ENCODE peak calls at places on chromosomes 1 and 21, in six cellular contexts. One of them, this sample, is unnamed.

GRCh38 chr1:236163460-236164153 is 21.3 kb downstream of the GPR137B start:
- ATAC-seq in HepG2: no peak
- ATAC-seq in HCT116: no peak
- ATAC-seq in upper lobe of left lung: no peak
- ATAC-seq in K562: no peak
- ATAC-seq in GM12878: no peak
- ATAC-seq in this sample: no peak

GRCh38 chr1:192763243-192763642 is 45.6 kb upstream of the RGS2 start:
- ATAC-seq in HepG2: no peak
- ATAC-seq in HCT116: no peak
- ATAC-seq in upper lobe of left lung: no peak
- ATAC-seq in K562: no peak
- ATAC-seq in GM12878: no peak
- ATAC-seq in this sample: no peak

GRCh38 chr1:94729287-94729686 is 90.9 kb upstream of the SLC44A3 start:
- ATAC-seq in HepG2: no peak
- ATAC-seq in HCT116: no peak
- ATAC-seq in upper lobe of left lung: peak; percentile 79
- ATAC-seq in K562: no peak
- ATAC-seq in GM12878: no peak
- ATAC-seq in this sample: no peak

GRCh38 chr1:4131734-4132133 is 231.7 kb upstream of the C1orf174 start:
- ATAC-seq in HepG2: no peak
- ATAC-seq in HCT116: no peak
- ATAC-seq in upper lobe of left lung: no peak
- ATAC-seq in K562: no peak
- ATAC-seq in GM12878: no peak
- ATAC-seq in this sample: no peak

GRCh38 chr21:33854604-33855003 is 61.0 kb downstream of the ATP5PO start:
- ATAC-seq in HepG2: peak; percentile 55
- ATAC-seq in HCT116: no peak
- ATAC-seq in upper lobe of left lung: no peak
- ATAC-seq in K562: no peak
- ATAC-seq in GM12878: no peak
- ATAC-seq in this sample: no peak

GRCh38 chr1:14598007-14598497 is 433 bp upstream of the KAZN start:
- ATAC-seq in HepG2: no peak
- ATAC-seq in HCT116: no peak
- ATAC-seq in upper lobe of left lung: peak; percentile 70
- ATAC-seq in K562: peak; percentile 36
- ATAC-seq in GM12878: peak; percentile 17
- ATAC-seq in this sample: peak; percentile 49

GRCh38 chr21:43367859-43368258 is 59.1 kb downstream of the SIK1 start:
- ATAC-seq in HepG2: no peak
- ATAC-seq in HCT116: no peak
- ATAC-seq in upper lobe of left lung: no peak
- ATAC-seq in K562: no peak
- ATAC-seq in GM12878: no peak
- ATAC-seq in this sample: no peak

GRCh38 chr1:41957568-41957967 is 38.8 kb upstream of the HIVEP3 start:
- ATAC-seq in HepG2: no peak
- ATAC-seq in HCT116: no peak
- ATAC-seq in upper lobe of left lung: no peak
- ATAC-seq in K562: no peak
- ATAC-seq in GM12878: no peak
- ATAC-seq in this sample: no peak

GRCh38 chr1:161048949-161049722 is 3.4 kb upstream of the USF1 start:
- ATAC-seq in HepG2: no peak
- ATAC-seq in HCT116: no peak
- ATAC-seq in upper lobe of left lung: no peak
- ATAC-seq in K562: no peak
- ATAC-seq in GM12878: no peak
- ATAC-seq in this sample: no peak

GRCh38 chr1:91783423-91784162 is 102.4 kb downstream of the TGFBR3 start:
- ATAC-seq in HepG2: no peak
- ATAC-seq in HCT116: no peak
- ATAC-seq in upper lobe of left lung: peak; percentile 32
- ATAC-seq in K562: no peak
- ATAC-seq in GM12878: no peak
- ATAC-seq in this sample: no peak

GRCh38 chr21:42155045-42155855 is 63.7 kb upstream of the ABCG1 start:
- ATAC-seq in HepG2: no peak
- ATAC-seq in HCT116: no peak
- ATAC-seq in upper lobe of left lung: no peak
- ATAC-seq in K562: no peak
- ATAC-seq in GM12878: no peak
- ATAC-seq in this sample: no peak

GRCh38 chr21:17577701-17578100 is 35.0 kb downstream of the BTG3 start:
- ATAC-seq in HepG2: no peak
- ATAC-seq in HCT116: no peak
- ATAC-seq in upper lobe of left lung: no peak
- ATAC-seq in K562: no peak
- ATAC-seq in GM12878: no peak
- ATAC-seq in this sample: no peak

GRCh38 chr1:33383974-33384767 is 46.7 kb downstream of the PHC2 start:
- ATAC-seq in HepG2: no peak
- ATAC-seq in HCT116: peak; percentile 53
- ATAC-seq in upper lobe of left lung: peak; percentile 39
- ATAC-seq in K562: no peak
- ATAC-seq in GM12878: no peak
- ATAC-seq in this sample: peak; percentile 39

GRCh38 chr1:15627343-15627988 is 10.2 kb downstream of the DDI2 start:
- ATAC-seq in HepG2: no peak
- ATAC-seq in HCT116: no peak
- ATAC-seq in upper lobe of left lung: no peak
- ATAC-seq in K562: peak; percentile 72
- ATAC-seq in GM12878: peak; percentile 96
- ATAC-seq in this sample: no peak

GRCh38 chr1:4653328-4653660 is 1.1 kb upstream of the AJAP1 start:
- ATAC-seq in HepG2: no peak
- ATAC-seq in HCT116: no peak
- ATAC-seq in upper lobe of left lung: no peak
- ATAC-seq in K562: no peak
- ATAC-seq in GM12878: no peak
- ATAC-seq in this sample: no peak

GRCh38 chr1:189500777-189501176 is 976.9 kb downstream of the BRINP3 start:
- ATAC-seq in HepG2: no peak
- ATAC-seq in HCT116: no peak
- ATAC-seq in upper lobe of left lung: no peak
- ATAC-seq in K562: no peak
- ATAC-seq in GM12878: no peak
- ATAC-seq in this sample: no peak

GRCh38 chr1:231866392-231867331 is 240.1 kb downstream of the DISC1 start:
- ATAC-seq in HepG2: peak; percentile 38
- ATAC-seq in HCT116: peak; percentile 77
- ATAC-seq in upper lobe of left lung: peak; percentile 70
- ATAC-seq in K562: peak; percentile 76
- ATAC-seq in GM12878: peak; percentile 47
- ATAC-seq in this sample: peak; percentile 40

GRCh38 chr21:42146251-42146805 is 72.6 kb upstream of the ABCG1 start:
- ATAC-seq in HepG2: no peak
- ATAC-seq in HCT116: no peak
- ATAC-seq in upper lobe of left lung: no peak
- ATAC-seq in K562: no peak
- ATAC-seq in GM12878: no peak
- ATAC-seq in this sample: no peak

GRCh38 chr1:66478116-66478515 is 55.8 kb upstream of the SGIP1 start:
- ATAC-seq in HepG2: no peak
- ATAC-seq in HCT116: no peak
- ATAC-seq in upper lobe of left lung: no peak
- ATAC-seq in K562: no peak
- ATAC-seq in GM12878: no peak
- ATAC-seq in this sample: no peak

GRCh38 chr1:40396420-40396819 is 22.9 kb downstream of the SMAP2 start:
- ATAC-seq in HepG2: no peak
- ATAC-seq in HCT116: no peak
- ATAC-seq in upper lobe of left lung: peak; percentile 32
- ATAC-seq in K562: no peak
- ATAC-seq in GM12878: no peak
- ATAC-seq in this sample: no peak

GRCh38 chr21:44064852-44065403 is 42.3 kb upstream of the PWP2 start:
- ATAC-seq in HepG2: no peak
- ATAC-seq in HCT116: no peak
- ATAC-seq in upper lobe of left lung: no peak
- ATAC-seq in K562: no peak
- ATAC-seq in GM12878: no peak
- ATAC-seq in this sample: no peak

GRCh38 chr1:236812334-236813030 is 17.4 kb downstream of the MTR start:
- ATAC-seq in HepG2: no peak
- ATAC-seq in HCT116: no peak
- ATAC-seq in upper lobe of left lung: no peak
- ATAC-seq in K562: no peak
- ATAC-seq in GM12878: no peak
- ATAC-seq in this sample: no peak

GRCh38 chr1:69191280-69191679 is 376.4 kb upstream of the LRRC7 start:
- ATAC-seq in HepG2: no peak
- ATAC-seq in HCT116: no peak
- ATAC-seq in upper lobe of left lung: peak; percentile 55
- ATAC-seq in K562: no peak
- ATAC-seq in GM12878: no peak
- ATAC-seq in this sample: no peak

GRCh38 chr1:78237364-78237916 is 191.7 kb downstream of the GIPC2 start:
- ATAC-seq in HepG2: no peak
- ATAC-seq in HCT116: peak; percentile 62
- ATAC-seq in upper lobe of left lung: peak; percentile 59
- ATAC-seq in K562: no peak
- ATAC-seq in GM12878: no peak
- ATAC-seq in this sample: no peak

GRCh38 chr1:64624446-64624766 is 120.5 kb upstream of the RAVER2 start:
- ATAC-seq in HepG2: no peak
- ATAC-seq in HCT116: no peak
- ATAC-seq in upper lobe of left lung: peak; percentile 79
- ATAC-seq in K562: no peak
- ATAC-seq in GM12878: no peak
- ATAC-seq in this sample: no peak

GRCh38 chr1:167084739-167085138 is 5.4 kb downstream of the GPA33 start:
- ATAC-seq in HepG2: no peak
- ATAC-seq in HCT116: no peak
- ATAC-seq in upper lobe of left lung: no peak
- ATAC-seq in K562: no peak
- ATAC-seq in GM12878: peak; percentile 33
- ATAC-seq in this sample: no peak
- H3K27ac ChIP-seq in HepG2: no peak overlapping the region
- H3K27ac ChIP-seq in HCT116: no peak overlapping the region
- H3K27ac ChIP-seq in upper lobe of left lung: no peak overlapping the region
- H3K27ac ChIP-seq in K562: no peak overlapping the region
- H3K27ac ChIP-seq in GM12878: no peak overlapping the region
- H3K27ac ChIP-seq in this sample: no peak overlapping the region

DNA sequence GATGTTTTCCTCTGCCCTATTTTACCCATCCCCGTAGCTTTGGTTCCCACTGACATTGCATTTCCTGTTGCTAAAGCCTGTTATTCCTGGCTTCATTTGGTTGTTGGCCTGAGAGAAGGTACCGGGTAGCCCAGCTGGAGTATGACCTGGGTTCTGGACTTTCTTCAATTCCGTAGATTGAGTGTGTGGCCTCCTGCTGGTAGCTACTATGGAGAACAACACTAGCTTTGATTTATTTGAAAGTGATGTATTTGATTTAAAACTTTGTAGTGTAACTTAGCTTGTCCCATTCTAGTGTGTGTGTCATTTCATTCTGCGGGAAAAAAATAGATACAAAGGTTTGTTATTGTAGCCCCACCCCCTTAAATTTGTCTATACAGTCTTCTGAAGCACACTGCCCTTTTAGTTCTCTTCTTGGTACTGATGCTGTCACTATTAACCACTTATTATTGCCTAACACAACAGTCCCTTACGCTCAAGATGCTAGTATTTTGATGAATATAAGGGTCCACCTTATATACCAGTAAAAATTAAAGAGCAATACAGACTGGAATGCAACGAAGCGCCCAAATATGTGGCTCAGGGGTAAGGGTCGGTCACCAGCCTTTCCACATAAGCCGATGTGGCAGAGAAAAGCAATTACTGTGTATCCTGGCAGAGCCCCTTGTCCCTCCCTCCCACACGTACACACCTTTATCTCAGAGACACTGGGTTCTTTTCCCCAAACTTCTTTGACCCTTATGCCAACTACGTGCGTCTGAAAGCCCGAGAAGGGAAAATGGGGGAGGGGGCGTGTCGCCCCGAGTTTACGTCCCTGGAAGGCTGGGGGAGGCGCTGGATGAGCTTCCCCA is 645 bp upstream of the MOV10 start:
- ATAC-seq in HepG2: peak; percentile 47
- ATAC-seq in HCT116: peak; percentile 31
- ATAC-seq in upper lobe of left lung: peak; percentile 49
- ATAC-seq in K562: peak; percentile 44
- ATAC-seq in GM12878: peak; percentile 15
- ATAC-seq in this sample: peak; percentile 55
- TF ChIP-seq POLR2AphosphoS5 in HepG2: no peak
- TF ChIP-seq POLR2AphosphoS5 in HCT116: no peak
- TF ChIP-seq POLR2AphosphoS5 in upper lobe of left lung: peak; percentile 17
- TF ChIP-seq POLR2AphosphoS5 in K562: peak; percentile 40
- TF ChIP-seq POLR2AphosphoS5 in GM12878: no peak
- TF ChIP-seq POLR2AphosphoS5 in this sample: peak; percentile 4

DNA sequence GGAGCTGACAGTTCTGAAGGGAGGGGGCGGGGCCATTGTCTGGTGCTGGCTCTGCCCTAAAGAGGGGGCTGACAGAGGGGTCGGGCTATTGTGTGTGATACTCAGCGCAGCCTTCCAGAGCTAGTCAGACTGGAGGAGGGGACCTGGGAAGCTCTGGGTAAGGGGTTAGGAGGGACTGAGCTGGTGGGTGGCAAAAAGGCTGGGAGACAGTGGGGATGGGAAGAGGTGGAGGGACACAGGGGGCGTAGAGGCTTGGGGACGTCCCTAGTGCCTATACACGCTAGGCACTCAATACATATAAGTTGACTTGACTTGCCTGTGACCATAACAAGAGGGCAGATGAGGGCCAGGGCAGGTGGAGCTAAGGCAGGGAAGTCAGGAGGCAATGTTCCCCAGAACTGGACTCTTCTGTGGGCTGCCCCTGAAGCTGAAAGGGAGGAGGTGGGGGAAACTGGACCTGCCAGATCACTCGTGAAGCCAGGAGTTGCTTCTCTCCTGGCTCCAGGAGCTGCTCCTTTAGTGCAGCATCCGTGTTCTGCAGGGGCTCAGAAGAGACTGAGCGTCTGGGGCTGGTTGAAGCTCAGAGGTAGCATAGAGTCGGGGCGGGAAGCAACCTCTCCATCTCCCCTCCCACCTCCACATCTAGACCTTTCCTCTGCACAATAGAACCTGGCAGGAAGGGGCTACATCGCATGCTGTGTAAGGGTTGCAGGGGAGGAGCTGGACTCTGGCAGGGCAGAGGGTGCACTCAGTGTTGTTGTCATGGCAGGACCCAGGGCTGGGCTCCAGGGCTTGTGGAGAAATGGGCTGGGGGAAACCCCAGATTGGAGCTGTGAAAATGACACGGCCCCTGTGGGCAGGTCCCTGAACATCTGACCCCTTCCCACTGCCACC is 3.0 kb upstream of the SEMA4A start:
- ATAC-seq in HepG2: peak; percentile 61
- ATAC-seq in HCT116: no peak
- ATAC-seq in upper lobe of left lung: peak; percentile 0
- ATAC-seq in K562: no peak
- ATAC-seq in GM12878: peak; percentile 8
- ATAC-seq in this sample: no peak
- TF ChIP-seq POLR2A in HepG2: no peak
- TF ChIP-seq POLR2A in HCT116: no peak
- TF ChIP-seq POLR2A in upper lobe of left lung: no peak
- TF ChIP-seq POLR2A in K562: no peak
- TF ChIP-seq POLR2A in GM12878: no peak
- TF ChIP-seq POLR2A in this sample: no peak

GRCh38 chr21:32456497-32456918 is 44.0 kb downstream of the EVA1C start:
- ATAC-seq in HepG2: no peak
- ATAC-seq in HCT116: peak; percentile 41
- ATAC-seq in upper lobe of left lung: peak; percentile 46
- ATAC-seq in K562: no peak
- ATAC-seq in GM12878: no peak
- ATAC-seq in this sample: peak; percentile 87
- H3K27ac ChIP-seq in HepG2: no peak overlapping the region
- H3K27ac ChIP-seq in HCT116: peak overlapping the region; percentile 73
- H3K27ac ChIP-seq in upper lobe of left lung: peak overlapping the region; percentile 79
- H3K27ac ChIP-seq in K562: no peak overlapping the region
- H3K27ac ChIP-seq in GM12878: no peak overlapping the region
- H3K27ac ChIP-seq in this sample: peak overlapping the region; percentile 77

This sample was measured in gastroesophageal sphincter.